ENCODE peak calls at places on chromosomes 12 and 14, in four cellular contexts. A is tibial artery, D is pancreas, V is astrocyte. Z is an unnamed sample.

GRCh38 chr12:76272292-76272691 is 75.9 kb downstream of the BBS10 start:
- DNase-seq in A (no peak), D (no peak), V (no peak), Z (no peak)

GRCh38 chr14:51704465-51705050 is 52.8 kb downstream of the FRMD6 start:
- DNase-seq in A (no peak), D (no peak), V (no peak), Z (no peak)

GRCh38 chr12:109440851-109441490 is 36.1 kb downstream of the KCTD10 start:
- DNase-seq in A (no peak), D (no peak), V (no peak), Z (no peak)

GRCh38 chr14:95875831-95876768 is 532 bp upstream of the TUNAR start:
- DNase-seq in A (no peak), D (no peak), V (no peak), Z (no peak)

GRCh38 chr12:120972870-120973543 is 5.3 kb upstream of the HNF1A start:
- DNase-seq in A (no peak), D (peak; percentile 6), V (peak; percentile 19), Z (no peak)

GRCh38 chr14:81834308-81834707 is 300.7 kb upstream of the SEL1L start:
- DNase-seq in A (no peak), D (no peak), V (no peak), Z (no peak)

GRCh38 chr12:132600048-132601032 is 10.0 kb downstream of the LRCOL1 start:
- DNase-seq in A (peak; percentile 58), D (no peak), V (peak; percentile 44), Z (peak; percentile 52)

GRCh38 chr12:70603044-70603443 is 34.2 kb downstream of the PTPRB start:
- DNase-seq in A (no peak), D (no peak), V (peak; percentile 35), Z (no peak)

GRCh38 chr12:30794591-30795409 is 40.0 kb upstream of the CAPRIN2 start:
- DNase-seq in A (peak; percentile 25), D (no peak), V (peak; percentile 96), Z (peak; percentile 97)

GRCh38 chr14:70567791-70568190 is 32.7 kb downstream of the MED6 start:
- DNase-seq in A (no peak), D (no peak), V (peak; percentile 11), Z (peak; percentile 11)

GRCh38 chr12:108728820-108729611 is 2.3 kb downstream of the CORO1C start:
- DNase-seq in A (no peak), D (no peak), V (peak; percentile 41), Z (no peak)

GRCh38 chr12:16358896-16359295 is 11.5 kb downstream of the MGST1 start:
- DNase-seq in A (no peak), D (no peak), V (no peak), Z (no peak)

GRCh38 chr12:26119391-26119981 is 5.4 kb downstream of the BHLHE41 start:
- DNase-seq in A (no peak), D (no peak), V (peak; percentile 61), Z (no peak)

GRCh38 chr14:24816011-24816928 is 182.3 kb upstream of the GZMB start:
- DNase-seq in A (no peak), D (peak; percentile 60), V (peak; percentile 68), Z (no peak)

GRCh38 chr12:99110866-99111265 is 465.8 kb downstream of the APAF1 start:
- DNase-seq in A (no peak), D (no peak), V (no peak), Z (no peak)

GRCh38 chr12:89651192-89651591 is 57.4 kb downstream of the ATP2B1 start:
- DNase-seq in A (no peak), D (no peak), V (no peak), Z (no peak)

GRCh38 chr12:14638066-14638465 is 58.3 kb downstream of the GUCY2C start:
- DNase-seq in A (no peak), D (no peak), V (no peak), Z (no peak)

GRCh38 chr12:77696183-77696582 is 134.5 kb upstream of the NAV3 start:
- DNase-seq in A (no peak), D (no peak), V (peak; percentile 47), Z (no peak)

GRCh38 chr14:77761205-77761931 is 412 bp upstream of the SNW1 start:
- DNase-seq in A (peak; percentile 55), D (no peak), V (peak; percentile 24), Z (peak; percentile 8)

GRCh38 chr12:2298556-2299195 is 245.9 kb downstream of the CACNA1C start:
- DNase-seq in A (no peak), D (no peak), V (no peak), Z (no peak)

GRCh38 chr14:23181946-23182345 is 1.5 kb downstream of the SLC7A8 start:
- DNase-seq in A (no peak), D (no peak), V (no peak), Z (no peak)

GRCh38 chr14:76056128-76056527 is 70.6 kb downstream of the IFT43 start:
- DNase-seq in A (no peak), D (no peak), V (no peak), Z (peak; percentile 8)

GRCh38 chr14:88791252-88791621 is 1.5 kb downstream of the EML5 start:
- DNase-seq in A (no peak), D (no peak), V (no peak), Z (no peak)

GRCh38 chr14:51302319-51303030 is 62.4 kb downstream of the TMX1 start:
- DNase-seq in A (no peak), D (no peak), V (peak; percentile 36), Z (no peak)

GRCh38 chr14:57403521-57403864 is 13.1 kb downstream of the NAA30 start:
- DNase-seq in A (no peak), D (no peak), V (no peak), Z (no peak)

GRCh38 chr14:104136472-104137296 is 1.7 kb upstream of the KIF26A start:
- DNase-seq in A (no peak), D (peak; percentile 29), V (no peak), Z (no peak)

GRCh38 chr12:40224439-40225291 is at the start of gene LRRK2:
- DNase-seq in A (peak; percentile 85), D (peak; percentile 78), V (peak; percentile 65), Z (peak; percentile 34)

GRCh38 chr14:103233328-103233727 is 100.7 kb upstream of the EIF5 start:
- DNase-seq in A (no peak), D (no peak), V (no peak), Z (no peak)

GRCh38 chr14:65357091-65357490 is 55.4 kb upstream of the FUT8 start:
- DNase-seq in A (no peak), D (no peak), V (no peak), Z (no peak)

GRCh38 chr14:65813760-65814387 is 401.3 kb downstream of the FUT8 start:
- DNase-seq in A (no peak), D (no peak), V (no peak), Z (no peak)

DNA sequence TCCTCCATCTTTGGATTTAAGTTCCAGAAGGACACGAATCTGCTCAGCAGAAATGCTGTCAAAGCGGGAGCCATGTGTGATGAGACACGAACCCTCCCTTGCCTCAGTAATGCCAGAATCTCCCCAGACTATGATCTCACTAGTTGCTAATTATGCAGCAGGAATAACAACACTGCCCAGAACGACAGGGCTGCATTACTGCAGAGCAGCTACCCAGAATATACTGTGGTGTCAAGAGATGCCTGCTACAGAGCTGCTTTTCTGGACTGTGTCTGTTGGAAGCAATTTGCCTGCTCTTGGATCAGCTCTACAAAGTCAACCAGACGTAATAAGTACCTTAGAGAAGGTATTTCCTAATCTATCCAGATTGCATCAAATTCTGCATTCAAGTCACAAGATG is 5.5 kb downstream of the CSRNP2 start:
- DNase-seq in A (no peak), D (no peak), V (peak; percentile 47), Z (no peak)
- H3K27ac ChIP-seq in A (no peak overlapping the region), D (no peak overlapping the region), V (no peak overlapping the region), Z (no peak overlapping the region)

GRCh38 chr12:113359939-113360748 is 1.8 kb downstream of the PLBD2 start:
- DNase-seq in A (no peak), D (no peak), V (no peak), Z (no peak)
- TF ChIP-seq CTCF in A (no peak), D (no peak), V (no peak), Z (no peak)

DNA sequence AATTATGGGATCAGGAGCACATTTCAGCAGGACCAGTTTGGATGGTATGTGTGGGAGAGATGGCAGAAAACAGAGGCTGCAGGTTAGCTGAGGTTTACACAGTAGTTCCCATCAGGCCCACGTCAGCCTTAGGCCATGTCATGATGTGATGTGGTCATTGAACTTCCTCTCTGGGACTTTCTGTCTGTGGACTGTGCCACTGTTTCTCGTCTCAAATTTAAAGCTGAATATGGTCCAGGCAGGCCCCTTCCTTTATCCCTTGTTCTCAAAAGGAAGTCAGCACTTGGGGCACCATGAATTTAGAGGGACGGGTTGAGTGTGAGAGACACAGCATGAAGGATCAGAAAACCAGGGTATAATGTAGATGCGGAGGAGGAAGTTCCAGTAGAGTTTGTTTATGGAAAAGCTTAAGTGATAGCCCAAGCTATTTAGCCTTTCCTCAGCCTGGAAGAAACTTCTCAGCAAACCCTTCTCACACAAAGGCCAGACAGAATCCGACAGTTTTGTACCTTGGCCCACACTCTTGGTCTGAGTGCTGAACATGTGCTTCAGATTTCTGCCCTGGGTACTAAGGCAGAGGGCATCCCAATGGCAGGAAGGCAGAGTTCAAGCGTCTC is 3.6 kb upstream of the IGFBP6 start:
- DNase-seq in A (no peak), D (no peak), V (no peak), Z (no peak)
- H3K27ac ChIP-seq in A (peak overlapping the region; percentile 40), D (no peak overlapping the region), V (no peak overlapping the region), Z (peak overlapping the region; percentile 16)

GRCh38 chr14:61616524-61617185 is 78.7 kb upstream of the HIF1A start:
- DNase-seq in A (no peak), D (no peak), V (peak; percentile 94), Z (no peak)
- TF ChIP-seq CTCF in A (no peak), D (no peak), V (no peak), Z (no peak)

GRCh38 chr12:103801709-103802585 is 39.1 kb downstream of the NT5DC3 start:
- DNase-seq in A (no peak), D (no peak), V (peak; percentile 93), Z (peak; percentile 31)
- H3K27ac ChIP-seq in A (peak overlapping the region; percentile 76), D (no peak overlapping the region), V (peak overlapping the region; percentile 81), Z (peak overlapping the region; percentile 81)